ENCODE peak calls at places on chromosomes 3 and 15, in six cellular contexts. X is breast epithelium, V is GM12892, D is GM12891, R is sigmoid colon, K is heart left ventricle. C is an unnamed sample.

GRCh38 chr3:192422321-192422997 is 304.9 kb downstream of the FGF12 start:
- DNase-seq in X (no peak), V (no peak), D (no peak), R (no peak), K (no peak), C (no peak)

GRCh38 chr3:132695422-132695821 is 26.8 kb downstream of the NPHP3 start:
- DNase-seq in X (no peak), V (no peak), D (no peak), R (no peak), K (no peak), C (no peak)

GRCh38 chr3:101325393-101326134 is 5.2 kb upstream of the IMPG2 start:
- DNase-seq in X (no peak), V (no peak), D (no peak), R (no peak), K (no peak), C (no peak)

GRCh38 chr3:187986514-187986934 is 167.4 kb upstream of the LPP start:
- DNase-seq in X (no peak), V (no peak), D (no peak), R (no peak), K (no peak), C (no peak)

GRCh38 chr15:43465105-43465504 is 27.9 kb downstream of the TP53BP1 start:
- DNase-seq in X (no peak), V (no peak), D (no peak), R (no peak), K (no peak), C (no peak)

GRCh38 chr3:143720381-143720780 is 127.9 kb downstream of the SLC9A9 start:
- DNase-seq in X (no peak), V (no peak), D (no peak), R (no peak), K (no peak), C (no peak)

GRCh38 chr15:31440754-31441298 is 114.2 kb downstream of the KLF13 start:
- DNase-seq in X (no peak), V (no peak), D (no peak), R (peak), K (peak), C (peak)

GRCh38 chr15:86611392-86612040 is 531.8 kb downstream of the AGBL1 start:
- DNase-seq in X (no peak), V (no peak), D (no peak), R (no peak), K (no peak), C (no peak)

GRCh38 chr15:99433026-99433756 is 132.6 kb upstream of the MEF2A start:
- DNase-seq in X (peak), V (peak), D (no peak), R (peak), K (peak), C (peak)

GRCh38 chr3:128275316-128276150 is 122.3 kb downstream of the EEFSEC start:
- DNase-seq in X (no peak), V (no peak), D (no peak), R (no peak), K (no peak), C (no peak)

GRCh38 chr15:88613074-88613944 is 7.8 kb upstream of the AEN start:
- DNase-seq in X (no peak), V (no peak), D (no peak), R (no peak), K (no peak), C (no peak)

GRCh38 chr3:136818851-136819783 is at the start of gene SLC35G2:
- DNase-seq in X (no peak), V (no peak), D (peak), R (peak), K (peak), C (peak)

GRCh38 chr15:67835349-67836133 is 4.3 kb downstream of the RNU6-1 start:
- DNase-seq in X (no peak), V (no peak), D (no peak), R (peak), K (no peak), C (peak)

GRCh38 chr3:169117264-169117663 is 546.2 kb downstream of the MECOM start:
- DNase-seq in X (no peak), V (no peak), D (no peak), R (no peak), K (peak), C (no peak)

GRCh38 chr3:39090922-39091321 is 16.5 kb downstream of the GORASP1 start:
- DNase-seq in X (no peak), V (no peak), D (no peak), R (no peak), K (no peak), C (no peak)

GRCh38 chr15:68447209-68447608 is 15.2 kb upstream of the ITGA11 start:
- DNase-seq in X (no peak), V (no peak), D (no peak), R (no peak), K (no peak), C (no peak)

GRCh38 chr3:35492846-35493245 is 146.5 kb upstream of the ARPP21 start:
- DNase-seq in X (no peak), V (no peak), D (no peak), R (no peak), K (no peak), C (no peak)

GRCh38 chr3:127083778-127084355 is 101.0 kb downstream of the PLXNA1 start:
- DNase-seq in X (no peak), V (no peak), D (no peak), R (no peak), K (no peak), C (peak)

GRCh38 chr3:164393171-164393570 is 685.1 kb downstream of the SI start:
- DNase-seq in X (no peak), V (no peak), D (no peak), R (no peak), K (no peak), C (no peak)

GRCh38 chr3:125260158-125260557 is 47.6 kb upstream of the SLC12A8 start:
- DNase-seq in X (no peak), V (no peak), D (no peak), R (no peak), K (no peak), C (no peak)

GRCh38 chr3:47250309-47251060 is 32.1 kb downstream of the KIF9 start:
- DNase-seq in X (no peak), V (no peak), D (no peak), R (no peak), K (peak), C (peak)

GRCh38 chr3:10352146-10352911 is 31.4 kb upstream of the SEC13 start:
- DNase-seq in X (no peak), V (no peak), D (no peak), R (no peak), K (no peak), C (peak)

GRCh38 chr15:85532689-85533088 is 152.3 kb downstream of the AKAP13 start:
- DNase-seq in X (no peak), V (no peak), D (no peak), R (no peak), K (no peak), C (no peak)

GRCh38 chr15:39583586-39584265 is 2.8 kb downstream of the THBS1 start:
- DNase-seq in X (no peak), V (peak), D (no peak), R (peak), K (no peak), C (no peak)

GRCh38 chr15:78421241-78421994 is 16.6 kb upstream of the IREB2 start:
- DNase-seq in X (no peak), V (no peak), D (no peak), R (no peak), K (no peak), C (no peak)

GRCh38 chr3:151301787-151302186 is 14.8 kb downstream of the GPR87 start:
- DNase-seq in X (no peak), V (no peak), D (no peak), R (no peak), K (no peak), C (no peak)

GRCh38 chr3:49133226-49133951 is 539 bp upstream of the LAMB2 start:
- DNase-seq in X (peak), V (no peak), D (no peak), R (peak), K (peak), C (no peak)

GRCh38 chr3:144039661-144040060 is 68.0 kb downstream of the DIPK2A start:
- DNase-seq in X (no peak), V (no peak), D (no peak), R (no peak), K (no peak), C (no peak)

GRCh38 chr15:38176155-38176554 is 76.5 kb upstream of the SPRED1 start:
- DNase-seq in X (no peak), V (no peak), D (no peak), R (no peak), K (no peak), C (no peak)

GRCh38 chr3:60198179-60198578 is 1053.1 kb downstream of the FHIT start:
- DNase-seq in X (no peak), V (no peak), D (no peak), R (no peak), K (no peak), C (no peak)

GRCh38 chr3:54427501-54427900 is 305.1 kb downstream of the CACNA2D3 start:
- DNase-seq in X (no peak), V (no peak), D (no peak), R (no peak), K (no peak), C (no peak)

GRCh38 chr3:186213946-186214345 is 105.1 kb upstream of the ETV5 start:
- DNase-seq in X (no peak), V (no peak), D (no peak), R (no peak), K (no peak), C (no peak)

GRCh38 chr15:95687056-95687455 is 643.4 kb upstream of the NR2F2 start:
- DNase-seq in X (no peak), V (no peak), D (no peak), R (no peak), K (no peak), C (no peak)

GRCh38 chr3:49454898-49455681 is 15.0 kb upstream of the DAG1 start:
- DNase-seq in X (no peak), V (no peak), D (no peak), R (no peak), K (peak), C (no peak)

GRCh38 chr3:157159037-157159761 is 748 bp downstream of the CCNL1 start:
- DNase-seq in X (peak), V (peak), D (no peak), R (peak), K (peak), C (peak)

GRCh38 chr3:133892546-133893231 is 3.0 kb downstream of the RAB6B start:
- DNase-seq in X (no peak), V (no peak), D (no peak), R (no peak), K (peak), C (no peak)

GRCh38 chr15:25859838-25860645 is 3.1 kb downstream of the ATP10A start:
- DNase-seq in X (peak), V (no peak), D (no peak), R (peak), K (no peak), C (no peak)

GRCh38 chr15:68154923-68155559 is 50.1 kb downstream of the CALML4 start:
- DNase-seq in X (no peak), V (no peak), D (no peak), R (no peak), K (peak), C (no peak)

GRCh38 chr3:171055336-171056178 is 29.0 kb upstream of the SLC2A2 start:
- DNase-seq in X (no peak), V (no peak), D (no peak), R (no peak), K (no peak), C (no peak)

GRCh38 chr3:155010416-155010815 is 69.7 kb upstream of the MME start:
- DNase-seq in X (no peak), V (no peak), D (no peak), R (no peak), K (no peak), C (no peak)

GRCh38 chr15:63046927-63047760 is 4.6 kb downstream of the TPM1 start:
- DNase-seq in X (no peak), V (no peak), D (no peak), R (no peak), K (no peak), C (no peak)

GRCh38 chr15:63047792-63048114 is 5.2 kb downstream of the TPM1 start:
- DNase-seq in X (no peak), V (no peak), D (no peak), R (no peak), K (no peak), C (no peak)

GRCh38 chr15:63049747-63050439 is 7.3 kb downstream of the TPM1 start:
- DNase-seq in X (no peak), V (no peak), D (no peak), R (no peak), K (no peak), C (no peak)

GRCh38 chr15:63048986-63049665 is 6.6 kb downstream of the TPM1 start:
- DNase-seq in X (no peak), V (no peak), D (peak), R (peak), K (peak), C (peak)

GRCh38 chr15:63048115-63048985 is 5.8 kb downstream of the TPM1 start:
- DNase-seq in X (peak), V (peak), D (peak), R (peak), K (peak), C (peak)
- TF ChIP-seq POLR2A in X (no peak), V (no peak), D (no peak), R (peak), K (peak), C (no peak)

GRCh38 chr3:195766671-195767070 is 45.1 kb downstream of the MUC4 start:
- DNase-seq in X (peak), V (no peak), D (no peak), R (no peak), K (no peak), C (peak)
- TF ChIP-seq POLR2A in X (no peak), V (no peak), D (no peak), R (no peak), K (no peak), C (no peak)

GRCh38 chr15:40593130-40593529 is 919 bp upstream of the KNL1 start:
- DNase-seq in X (no peak), V (no peak), D (no peak), R (no peak), K (no peak), C (no peak)

GRCh38 chr15:40595219-40595618 is 1.2 kb downstream of the KNL1 start:
- DNase-seq in X (no peak), V (no peak), D (no peak), R (no peak), K (no peak), C (no peak)

GRCh38 chr15:40595773-40596172 is 1.7 kb downstream of the KNL1 start:
- DNase-seq in X (no peak), V (no peak), D (no peak), R (no peak), K (no peak), C (no peak)

GRCh38 chr15:40593588-40594428 is at the start of gene KNL1:
- DNase-seq in X (peak), V (peak), D (peak), R (peak), K (peak), C (peak)

DNA sequence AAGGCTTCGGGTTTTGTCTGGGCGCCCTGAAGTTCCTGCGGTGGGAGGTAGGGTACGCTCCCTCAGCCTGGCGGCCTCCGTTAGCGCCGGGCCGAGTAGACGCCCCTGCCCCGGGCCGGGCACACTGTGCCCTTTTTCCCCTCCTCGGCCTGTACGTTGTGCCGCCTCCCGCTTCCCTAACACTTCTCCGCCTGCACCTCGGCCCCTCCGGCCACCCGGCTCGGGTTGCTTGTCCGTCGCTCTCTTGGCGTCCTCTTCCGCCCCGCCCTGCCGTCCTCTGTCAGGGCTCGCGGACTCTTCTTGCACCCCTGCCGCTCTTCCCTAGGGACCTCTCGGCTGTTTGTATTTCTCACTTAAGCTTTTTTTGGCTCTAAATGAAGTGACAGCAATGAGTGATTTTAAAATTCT is 384 bp downstream of the KNL1 start:
- DNase-seq in X (peak), V (peak), D (peak), R (peak), K (peak), C (peak)
- TF ChIP-seq POLR2A in X (no peak), V (no peak), D (no peak), R (no peak), K (no peak), C (no peak)

DNA sequence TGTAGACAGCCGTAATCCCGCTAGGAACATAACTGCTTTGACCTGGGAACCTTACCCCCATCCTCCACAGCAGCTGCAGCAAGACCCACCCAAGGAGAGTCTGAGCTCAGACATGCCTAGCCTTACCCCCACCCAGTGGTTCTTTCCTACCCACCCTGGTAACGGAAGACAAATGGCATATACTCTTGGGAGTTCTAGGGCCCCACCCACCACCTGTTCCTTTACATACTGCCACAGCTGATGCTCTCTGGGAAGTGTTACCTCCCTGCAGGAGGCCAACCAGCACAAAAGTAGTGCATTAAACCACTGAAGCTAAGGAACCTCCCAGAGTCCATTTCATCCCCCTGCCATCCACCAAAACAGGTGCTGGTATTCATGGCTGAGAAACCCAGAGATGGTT is 50.6 kb upstream of the AZI2 start:
- DNase-seq in X (no peak), V (no peak), D (no peak), R (no peak), K (no peak), C (no peak)
- TF ChIP-seq POLR2A in X (no peak), V (no peak), D (no peak), R (no peak), K (no peak), C (no peak)

GRCh38 chr3:71130516-71131384 is 452.8 kb downstream of the FOXP1 start:
- DNase-seq in X (no peak), V (no peak), D (no peak), R (peak), K (peak), C (peak)
- TF ChIP-seq POLR2A in X (no peak), V (no peak), D (no peak), R (peak), K (peak), C (peak)

DNA sequence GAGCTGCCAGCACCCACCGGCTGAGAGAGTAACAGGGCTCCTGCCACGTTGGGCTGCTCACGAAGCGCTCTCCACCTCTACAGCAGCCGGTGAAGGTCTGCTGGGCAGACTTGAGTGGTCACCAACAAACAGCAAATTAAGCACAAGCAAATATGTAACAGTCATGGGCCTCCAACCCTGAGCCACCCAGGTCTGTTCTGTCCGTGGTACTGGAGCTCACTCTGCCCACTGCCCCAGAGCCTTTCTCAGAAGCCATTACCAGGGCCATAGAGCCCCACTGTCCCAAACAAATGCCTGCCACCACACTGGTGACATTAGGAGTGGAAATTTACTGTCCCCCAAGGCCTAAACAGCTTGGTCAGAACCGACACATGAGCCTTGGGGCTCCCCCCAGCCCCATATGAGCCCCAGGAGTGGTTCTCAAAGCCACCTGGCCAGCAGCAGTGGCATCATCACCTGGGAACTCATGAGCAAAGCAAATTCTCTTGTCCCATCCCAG is 56.6 kb downstream of the LRIG1 start:
- DNase-seq in X (no peak), V (no peak), D (no peak), R (peak), K (no peak), C (no peak)
- TF ChIP-seq POLR2A in X (no peak), V (no peak), D (no peak), R (no peak), K (no peak), C (no peak)